ENCODE peak calls at places on chromosome 19, in nine cellular contexts. One of them, this sample, is unnamed.

GRCh38 chr19:52896431-52897148 is 845 bp downstream of the ZNF320 start:
- DNase-seq in AG09309: no peak
- DNase-seq in lung: peak
- DNase-seq in heart right ventricle: peak
- DNase-seq in mucosa of descending colon: peak
- DNase-seq in SK-N-SH: peak
- DNase-seq in stomach: peak
- DNase-seq in tibial artery: peak
- DNase-seq in skeletal muscle cell: no peak
- DNase-seq in this sample: no peak

GRCh38 chr19:43883864-43884263 is 51.2 kb downstream of the ZNF45 start:
- DNase-seq in lung: no peak
- DNase-seq in tibial artery: no peak
- DNase-seq in SK-N-SH: no peak
- DNase-seq in mucosa of descending colon: no peak
- DNase-seq in skeletal muscle cell: no peak
- DNase-seq in AG09309: no peak
- DNase-seq in heart right ventricle: no peak
- DNase-seq in stomach: no peak
- DNase-seq in this sample: no peak

GRCh38 chr19:4870025-4870700 is 2.7 kb upstream of the PLIN3 start:
- DNase-seq in mucosa of descending colon: peak
- DNase-seq in stomach: peak
- DNase-seq in lung: peak
- DNase-seq in SK-N-SH: no peak
- DNase-seq in skeletal muscle cell: peak
- DNase-seq in heart right ventricle: peak
- DNase-seq in tibial artery: no peak
- DNase-seq in AG09309: peak
- DNase-seq in this sample: peak

GRCh38 chr19:36014029-36014924 is at the start of gene ALKBH6:
- DNase-seq in stomach: peak
- DNase-seq in lung: peak
- DNase-seq in AG09309: peak
- DNase-seq in SK-N-SH: peak
- DNase-seq in mucosa of descending colon: peak
- DNase-seq in tibial artery: peak
- DNase-seq in heart right ventricle: peak
- DNase-seq in skeletal muscle cell: peak
- DNase-seq in this sample: peak

GRCh38 chr19:24101459-24102122 is 14.6 kb downstream of the ZNF254 start:
- DNase-seq in SK-N-SH: no peak
- DNase-seq in mucosa of descending colon: no peak
- DNase-seq in AG09309: no peak
- DNase-seq in stomach: no peak
- DNase-seq in heart right ventricle: no peak
- DNase-seq in lung: no peak
- DNase-seq in tibial artery: no peak
- DNase-seq in skeletal muscle cell: no peak
- DNase-seq in this sample: no peak

GRCh38 chr19:41192574-41193419 is at the start of gene CYP2S1:
- DNase-seq in tibial artery: no peak
- DNase-seq in stomach: peak
- DNase-seq in skeletal muscle cell: no peak
- DNase-seq in mucosa of descending colon: peak
- DNase-seq in SK-N-SH: no peak
- DNase-seq in AG09309: no peak
- DNase-seq in heart right ventricle: no peak
- DNase-seq in lung: no peak
- DNase-seq in this sample: peak

GRCh38 chr19:52140077-52140710 is 456 bp upstream of the ZNF616 start:
- DNase-seq in AG09309: no peak
- DNase-seq in stomach: no peak
- DNase-seq in heart right ventricle: no peak
- DNase-seq in skeletal muscle cell: no peak
- DNase-seq in mucosa of descending colon: peak
- DNase-seq in SK-N-SH: no peak
- DNase-seq in tibial artery: no peak
- DNase-seq in lung: no peak
- DNase-seq in this sample: no peak

GRCh38 chr19:47487551-47488515 is 3.8 kb upstream of the KPTN start:
- DNase-seq in lung: no peak
- DNase-seq in skeletal muscle cell: no peak
- DNase-seq in SK-N-SH: no peak
- DNase-seq in stomach: no peak
- DNase-seq in tibial artery: no peak
- DNase-seq in heart right ventricle: no peak
- DNase-seq in AG09309: no peak
- DNase-seq in mucosa of descending colon: no peak
- DNase-seq in this sample: no peak

GRCh38 chr19:49642488-49643035 is 553 bp downstream of the SCAF1 start:
- DNase-seq in heart right ventricle: no peak
- DNase-seq in lung: no peak
- DNase-seq in stomach: no peak
- DNase-seq in AG09309: no peak
- DNase-seq in skeletal muscle cell: no peak
- DNase-seq in SK-N-SH: peak
- DNase-seq in mucosa of descending colon: peak
- DNase-seq in tibial artery: no peak
- DNase-seq in this sample: no peak

GRCh38 chr19:13008926-13009787 is 13.9 kb downstream of the NFIX start:
- DNase-seq in SK-N-SH: peak
- DNase-seq in mucosa of descending colon: no peak
- DNase-seq in skeletal muscle cell: no peak
- DNase-seq in tibial artery: no peak
- DNase-seq in AG09309: no peak
- DNase-seq in stomach: no peak
- DNase-seq in lung: no peak
- DNase-seq in heart right ventricle: no peak
- DNase-seq in this sample: no peak

GRCh38 chr19:3778899-3779723 is 7.1 kb downstream of the MATK start:
- DNase-seq in tibial artery: no peak
- DNase-seq in heart right ventricle: no peak
- DNase-seq in stomach: no peak
- DNase-seq in mucosa of descending colon: no peak
- DNase-seq in SK-N-SH: no peak
- DNase-seq in lung: no peak
- DNase-seq in AG09309: no peak
- DNase-seq in skeletal muscle cell: no peak
- DNase-seq in this sample: no peak

GRCh38 chr19:38951187-38951586 is 20.4 kb downstream of the MRPS12 start:
- DNase-seq in skeletal muscle cell: no peak
- DNase-seq in lung: no peak
- DNase-seq in stomach: no peak
- DNase-seq in heart right ventricle: no peak
- DNase-seq in tibial artery: no peak
- DNase-seq in mucosa of descending colon: no peak
- DNase-seq in AG09309: no peak
- DNase-seq in SK-N-SH: no peak
- DNase-seq in this sample: no peak

GRCh38 chr19:38953677-38954076 is 21.9 kb downstream of the FBXO17 start:
- DNase-seq in tibial artery: no peak
- DNase-seq in SK-N-SH: no peak
- DNase-seq in AG09309: no peak
- DNase-seq in skeletal muscle cell: no peak
- DNase-seq in lung: no peak
- DNase-seq in stomach: no peak
- DNase-seq in mucosa of descending colon: no peak
- DNase-seq in heart right ventricle: no peak
- DNase-seq in this sample: no peak

GRCh38 chr19:38946229-38947010 is 15.7 kb downstream of the MRPS12 start:
- DNase-seq in tibial artery: no peak
- DNase-seq in mucosa of descending colon: no peak
- DNase-seq in stomach: no peak
- DNase-seq in SK-N-SH: no peak
- DNase-seq in heart right ventricle: no peak
- DNase-seq in skeletal muscle cell: no peak
- DNase-seq in AG09309: no peak
- DNase-seq in lung: no peak
- DNase-seq in this sample: no peak

GRCh38 chr19:38952395-38953165 is 21.8 kb downstream of the MRPS12 start:
- DNase-seq in lung: peak
- DNase-seq in skeletal muscle cell: no peak
- DNase-seq in mucosa of descending colon: peak
- DNase-seq in heart right ventricle: no peak
- DNase-seq in stomach: peak
- DNase-seq in AG09309: no peak
- DNase-seq in tibial artery: no peak
- DNase-seq in SK-N-SH: no peak
- DNase-seq in this sample: peak

DNA sequence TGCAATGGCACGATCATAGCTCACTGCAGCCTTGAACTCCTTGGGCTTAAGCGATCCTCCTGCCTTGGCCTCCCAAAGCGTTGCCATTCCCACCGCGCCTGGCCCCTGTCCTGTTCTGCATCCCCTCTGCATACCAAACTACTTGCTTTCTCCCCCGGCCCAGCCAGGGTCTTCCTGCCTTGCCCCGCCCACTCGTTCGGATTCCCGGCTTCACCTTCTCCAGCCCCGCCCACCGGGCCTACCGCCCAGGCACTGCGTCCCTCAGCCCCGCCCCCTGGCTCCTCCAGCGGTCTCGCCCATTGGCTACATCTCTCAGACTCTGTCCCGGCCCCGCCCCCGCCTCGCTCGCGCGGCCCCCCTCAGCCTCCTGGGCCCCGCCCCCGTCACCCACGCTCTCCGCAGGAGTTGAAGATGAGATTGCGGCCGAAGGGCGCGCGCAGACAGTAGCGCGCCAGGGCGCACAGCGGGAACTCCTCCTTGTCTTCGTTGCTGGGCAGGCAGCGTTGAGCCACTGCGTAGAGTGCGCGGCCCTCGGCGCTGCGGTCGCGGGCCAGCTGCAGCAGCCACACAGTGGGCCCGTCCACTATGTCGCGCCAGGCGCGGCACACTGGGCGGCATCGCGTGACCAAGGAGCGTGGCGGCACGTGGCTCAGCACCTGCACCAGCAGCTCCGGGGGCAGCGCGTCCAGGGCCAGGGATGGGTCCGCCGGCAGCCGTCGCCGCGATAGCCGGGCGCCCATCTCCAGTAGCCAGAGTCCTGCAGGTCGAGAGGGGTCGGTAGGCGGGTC is 19.0 kb downstream of the MRPS12 start:
- DNase-seq in SK-N-SH: peak
- DNase-seq in AG09309: no peak
- DNase-seq in tibial artery: peak
- DNase-seq in stomach: peak
- DNase-seq in lung: peak
- DNase-seq in skeletal muscle cell: peak
- DNase-seq in heart right ventricle: peak
- DNase-seq in mucosa of descending colon: peak
- DNase-seq in this sample: peak
- H3K4me3 ChIP-seq in SK-N-SH: peak
- H3K4me3 ChIP-seq in AG09309: no peak
- H3K4me3 ChIP-seq in tibial artery: peak
- H3K4me3 ChIP-seq in stomach: peak
- H3K4me3 ChIP-seq in lung: no peak
- H3K4me3 ChIP-seq in skeletal muscle cell: peak
- H3K4me3 ChIP-seq in heart right ventricle: no peak
- H3K4me3 ChIP-seq in mucosa of descending colon: no peak
- H3K4me3 ChIP-seq in this sample: peak

DNA sequence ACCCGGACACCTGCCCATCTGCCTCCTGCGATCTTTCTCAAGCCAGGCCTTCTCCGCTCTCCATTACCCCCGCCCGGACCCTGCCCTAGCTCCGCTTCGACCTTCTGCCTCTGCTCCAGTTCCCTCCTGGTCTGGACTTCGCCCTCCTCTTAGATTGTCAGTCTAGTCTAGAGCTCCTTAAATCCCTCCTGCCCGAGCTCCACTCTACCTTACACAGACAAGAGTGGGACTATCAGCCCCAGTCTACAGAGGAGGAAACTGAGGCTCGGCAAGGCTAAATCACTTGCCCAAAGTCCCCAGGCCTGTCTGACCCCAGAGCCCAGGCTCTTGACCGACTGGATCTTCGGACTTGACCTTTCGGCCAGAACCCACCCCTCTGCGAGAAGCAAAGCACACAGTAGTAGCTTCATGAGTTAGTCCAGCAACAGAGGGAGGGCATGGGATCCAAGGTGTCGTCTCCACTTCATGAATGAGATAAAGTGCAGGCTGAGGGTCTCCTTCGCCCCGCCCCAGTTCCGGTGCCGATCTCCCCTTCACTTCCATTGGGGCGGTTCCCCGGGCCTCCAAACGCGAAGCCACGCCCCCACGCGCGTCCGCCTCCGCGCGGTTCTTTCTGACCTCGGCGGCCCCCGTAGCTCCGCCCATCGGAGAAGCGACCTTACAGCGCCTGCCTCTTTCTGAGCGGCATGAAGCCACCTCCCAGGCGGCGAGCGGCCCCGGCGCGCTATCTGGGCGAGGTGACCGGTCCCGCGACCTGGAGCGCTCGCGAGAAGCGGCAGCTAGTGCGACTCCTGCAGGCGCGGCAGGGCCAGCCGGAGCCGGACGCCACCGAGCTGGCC is at the start of gene SNAPC2:
- DNase-seq in tibial artery: peak
- DNase-seq in stomach: peak
- DNase-seq in skeletal muscle cell: peak
- DNase-seq in mucosa of descending colon: peak
- DNase-seq in AG09309: peak
- DNase-seq in heart right ventricle: peak
- DNase-seq in SK-N-SH: peak
- DNase-seq in lung: peak
- DNase-seq in this sample: peak
- H3K4me3 ChIP-seq in tibial artery: peak
- H3K4me3 ChIP-seq in stomach: peak
- H3K4me3 ChIP-seq in skeletal muscle cell: peak
- H3K4me3 ChIP-seq in mucosa of descending colon: peak
- H3K4me3 ChIP-seq in AG09309: peak
- H3K4me3 ChIP-seq in heart right ventricle: peak
- H3K4me3 ChIP-seq in SK-N-SH: peak
- H3K4me3 ChIP-seq in lung: peak
- H3K4me3 ChIP-seq in this sample: peak

GRCh38 chr19:55611300-55611982 is 6.0 kb downstream of the ZNF865 start:
- DNase-seq in mucosa of descending colon: no peak
- DNase-seq in skeletal muscle cell: no peak
- DNase-seq in AG09309: no peak
- DNase-seq in tibial artery: no peak
- DNase-seq in SK-N-SH: peak
- DNase-seq in lung: no peak
- DNase-seq in heart right ventricle: no peak
- DNase-seq in stomach: no peak
- DNase-seq in this sample: no peak
- H3K4me3 ChIP-seq in mucosa of descending colon: no peak
- H3K4me3 ChIP-seq in skeletal muscle cell: no peak
- H3K4me3 ChIP-seq in AG09309: no peak
- H3K4me3 ChIP-seq in tibial artery: no peak
- H3K4me3 ChIP-seq in SK-N-SH: no peak
- H3K4me3 ChIP-seq in lung: no peak
- H3K4me3 ChIP-seq in heart right ventricle: no peak
- H3K4me3 ChIP-seq in stomach: no peak
- H3K4me3 ChIP-seq in this sample: no peak

DNA sequence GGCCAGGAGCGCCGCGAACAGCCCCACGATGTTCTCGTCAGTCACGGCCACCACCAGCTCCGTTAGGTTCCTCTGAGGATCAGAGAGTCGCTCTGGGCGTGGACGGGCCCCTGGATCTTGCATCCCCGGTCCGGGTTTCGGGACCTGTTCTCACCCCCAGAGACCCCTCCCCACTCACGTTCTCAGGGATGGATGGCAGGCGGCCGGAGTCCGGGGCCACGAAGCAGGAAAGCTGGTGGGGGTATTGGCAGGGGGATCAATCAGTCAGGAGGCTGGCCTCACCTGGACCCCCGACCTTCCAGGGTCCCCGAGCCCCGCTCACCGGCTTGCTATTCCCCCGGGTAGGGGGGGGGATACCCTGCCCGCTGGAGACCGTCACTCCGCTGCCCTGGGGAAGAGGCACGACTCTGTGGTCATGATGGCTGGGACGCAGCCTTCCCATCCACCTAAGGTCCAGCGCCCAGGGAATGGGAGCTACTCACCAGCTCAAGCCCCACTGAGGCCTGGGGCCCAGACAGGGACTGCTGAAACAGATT is 4.6 kb downstream of the DENND1C start:
- DNase-seq in mucosa of descending colon: no peak
- DNase-seq in heart right ventricle: no peak
- DNase-seq in tibial artery: no peak
- DNase-seq in AG09309: no peak
- DNase-seq in lung: no peak
- DNase-seq in SK-N-SH: no peak
- DNase-seq in stomach: no peak
- DNase-seq in skeletal muscle cell: no peak
- DNase-seq in this sample: no peak
- H3K4me3 ChIP-seq in mucosa of descending colon: no peak
- H3K4me3 ChIP-seq in heart right ventricle: no peak
- H3K4me3 ChIP-seq in tibial artery: no peak
- H3K4me3 ChIP-seq in AG09309: no peak
- H3K4me3 ChIP-seq in lung: no peak
- H3K4me3 ChIP-seq in SK-N-SH: peak
- H3K4me3 ChIP-seq in stomach: peak
- H3K4me3 ChIP-seq in skeletal muscle cell: peak
- H3K4me3 ChIP-seq in this sample: no peak

This sample was measured in HAP-1.